ENCODE peak calls at places on chromosomes 11 and 22, in ten cellular contexts. C, U, X, P, G, D, H, O, Y and I are unnamed samples. For H3K4me1 and H3K36me3, the result is how much of the 10 kb centered on the place peaks cover.

GRCh38 chr22:44362249-44363040 is 49.7 kb upstream of the SHISAL1 start:
- DNase-seq in H (peak), G (no peak), X (peak), P (no peak), Y (no peak), O (peak), D (peak), C (no peak), U (peak), I (no peak)

GRCh38 chr11:63510360-63511130 is 4.7 kb downstream of the LGALS12 start:
- DNase-seq in U (peak), G (no peak), D (peak), C (no peak), H (no peak), X (no peak), O (peak), P (no peak), Y (peak), I (no peak)

GRCh38 chr11:120106354-120106753 is 31.6 kb downstream of the TRIM29 start:
- DNase-seq in G (no peak), D (no peak), O (no peak), P (no peak), C (no peak), X (no peak), Y (no peak), U (no peak), H (no peak), I (no peak)

GRCh38 chr11:45736424-45736823 is 68.5 kb upstream of the SLC35C1 start:
- DNase-seq in U (peak), C (peak), G (no peak), H (no peak), Y (peak), P (no peak), X (peak), D (no peak), O (no peak), I (peak)

GRCh38 chr11:95256204-95256819 is 25.3 kb upstream of the SESN3 start:
- DNase-seq in H (no peak), O (no peak), U (no peak), D (no peak), X (no peak), C (no peak), G (no peak), Y (no peak), P (no peak), I (no peak)

GRCh38 chr22:35641494-35642120 is 6.6 kb upstream of the APOL6 start:
- DNase-seq in P (no peak), D (no peak), C (no peak), H (peak), G (no peak), X (no peak), U (no peak), O (no peak), Y (no peak), I (no peak)

GRCh38 chr11:95337175-95337957 is 106.4 kb upstream of the SESN3 start:
- DNase-seq in Y (peak), G (peak), P (no peak), X (no peak), D (peak), C (no peak), O (peak), H (peak), U (peak), I (peak)

GRCh38 chr11:134223066-134223465 is 701 bp downstream of the NCAPD3 start:
- DNase-seq in G (no peak), D (no peak), H (peak), P (no peak), Y (no peak), U (no peak), O (no peak), C (no peak), X (peak), I (no peak)

GRCh38 chr11:72814139-72814830 is at the start of gene ATG16L2:
- DNase-seq in H (peak), D (peak), P (peak), G (peak), Y (peak), O (peak), U (peak), X (peak), C (peak), I (peak)

GRCh38 chr11:69383372-69383771 is 89.4 kb downstream of the MYEOV start:
- DNase-seq in X (no peak), D (peak), C (no peak), Y (no peak), U (no peak), P (peak), H (peak), G (no peak), O (no peak), I (no peak)

GRCh38 chr11:22733433-22733832 is 67.0 kb downstream of the GAS2 start:
- DNase-seq in O (no peak), U (no peak), G (no peak), X (no peak), D (no peak), C (no peak), H (no peak), Y (no peak), P (no peak), I (no peak)

GRCh38 chr11:114008331-114008730 is 33.4 kb downstream of the HTR3A start:
- DNase-seq in Y (no peak), U (no peak), X (no peak), D (no peak), C (no peak), O (no peak), G (no peak), H (peak), P (no peak), I (no peak)

GRCh38 chr22:41968601-41969000 is 642 bp upstream of the SEPTIN3 start:
- DNase-seq in X (no peak), C (peak), O (no peak), P (peak), Y (no peak), D (no peak), U (no peak), H (no peak), G (no peak), I (no peak)

GRCh38 chr11:22785251-22785650 is 44.4 kb downstream of the SVIP start:
- DNase-seq in O (no peak), D (no peak), P (no peak), U (no peak), H (no peak), G (no peak), X (peak), Y (no peak), C (no peak), I (no peak)

GRCh38 chr11:134513585-134514120 is 101.6 kb upstream of the B3GAT1 start:
- DNase-seq in X (no peak), U (no peak), G (no peak), P (no peak), O (peak), D (peak), C (no peak), H (no peak), Y (no peak), I (no peak)

GRCh38 chr11:8722156-8722555 is 39.6 kb downstream of the RPL27A start:
- DNase-seq in G (no peak), D (no peak), Y (no peak), C (peak), P (no peak), U (no peak), O (no peak), X (no peak), H (no peak), I (no peak)

GRCh38 chr11:130561441-130561881 is 113.0 kb downstream of the ADAMTS15 start:
- DNase-seq in P (no peak), G (no peak), X (peak), Y (no peak), O (no peak), D (no peak), U (no peak), C (no peak), H (no peak), I (no peak)

DNA sequence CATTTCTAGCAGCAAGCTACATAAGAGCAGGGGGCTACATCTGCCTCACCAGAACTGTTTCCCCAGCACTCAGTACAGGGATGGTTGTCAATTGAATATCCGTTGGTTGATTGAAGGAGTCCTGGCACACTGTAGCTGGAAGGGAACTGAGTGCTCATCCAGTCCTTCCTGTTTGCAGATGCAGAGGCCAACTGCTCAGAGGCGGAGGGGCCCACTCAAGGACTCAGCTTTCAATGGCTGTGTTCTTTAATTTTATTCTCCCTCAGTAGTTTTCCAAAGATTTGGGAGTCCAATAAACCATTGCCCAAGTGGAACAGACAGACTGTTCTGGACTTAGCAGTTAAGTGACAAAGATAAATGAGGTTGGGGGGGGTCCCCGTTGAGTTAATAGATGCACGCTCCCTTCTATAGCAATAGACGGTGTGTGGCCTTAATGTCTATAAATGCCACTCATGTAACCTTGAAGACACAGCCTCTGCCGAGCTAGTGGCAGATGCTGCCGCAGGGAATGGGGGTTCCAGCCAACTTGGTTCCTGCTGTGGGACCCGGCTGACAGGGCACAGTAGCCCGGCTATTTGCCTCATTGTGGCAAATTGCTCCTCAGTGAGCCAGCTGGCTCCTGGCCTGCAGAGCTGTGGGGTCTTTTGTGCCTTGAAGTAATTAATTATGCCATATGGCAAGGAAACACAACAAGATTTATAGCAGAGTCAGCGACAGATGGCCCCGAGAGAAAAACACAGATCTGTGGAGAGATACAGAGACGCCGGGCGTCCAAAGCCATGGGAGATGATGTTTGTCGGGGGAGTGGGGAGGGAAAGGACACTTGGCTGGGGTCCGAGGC is 71.3 kb upstream of the GRK3 start:
- DNase-seq in G (no peak), O (no peak), C (no peak), Y (peak), D (no peak), U (no peak), X (no peak), H (no peak), P (peak), I (no peak)
- H3K4me1 ChIP-seq in G (under half), O (under half), C (under half), Y (under half), D (under half), U (under half), X (under half), H (under half), P (under half), I (under half)

GRCh38 chr11:76238551-76238950 is 32.2 kb upstream of the WNT11 start:
- DNase-seq in D (no peak), O (no peak), G (no peak), C (no peak), H (no peak), X (no peak), U (peak), Y (no peak), P (no peak), I (no peak)

GRCh38 chr11:76237914-76238313 is 31.6 kb upstream of the WNT11 start:
- DNase-seq in Y (no peak), D (no peak), X (peak), O (no peak), G (no peak), U (no peak), P (peak), C (peak), H (no peak), I (no peak)

GRCh38 chr11:76240666-76241065 is 34.4 kb upstream of the WNT11 start:
- DNase-seq in O (peak), C (no peak), D (no peak), H (peak), U (peak), P (no peak), Y (no peak), G (no peak), X (no peak), I (no peak)

GRCh38 chr11:76240143-76240505 is 33.8 kb upstream of the WNT11 start:
- DNase-seq in U (no peak), C (no peak), P (no peak), Y (no peak), O (peak), D (no peak), G (no peak), H (peak), X (no peak), I (no peak)

DNA sequence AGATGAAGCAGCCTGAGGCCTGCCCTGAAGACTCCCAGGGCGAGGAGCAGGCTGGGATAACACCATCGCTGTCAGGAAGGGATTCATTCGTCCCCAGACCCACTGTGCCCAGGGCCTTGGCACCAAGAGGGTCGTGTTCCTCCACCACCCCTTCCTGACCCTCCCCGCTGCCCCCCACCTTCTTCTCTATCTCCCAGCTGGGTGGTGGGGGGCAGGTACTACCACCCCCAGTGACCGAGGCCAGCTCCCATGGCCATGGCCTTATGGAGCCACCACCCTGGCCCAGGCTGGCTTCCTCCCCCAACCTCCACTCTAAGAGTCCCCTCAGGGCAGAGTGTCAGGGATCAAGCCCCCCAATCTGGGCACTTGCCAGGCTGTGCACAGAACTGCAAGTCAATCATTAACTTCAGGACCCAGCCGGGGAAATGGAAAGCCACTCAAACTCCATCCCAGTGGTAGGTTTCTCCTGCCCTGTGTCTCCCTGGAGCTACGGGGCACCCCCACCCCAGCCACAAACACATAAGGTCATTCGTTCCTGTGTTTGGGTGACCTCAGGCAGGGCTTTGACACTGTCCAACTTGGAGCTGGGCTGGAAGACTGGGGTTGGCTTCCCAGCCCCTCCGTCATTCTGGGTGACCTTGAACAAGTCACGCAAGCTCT is 33.3 kb upstream of the WNT11 start:
- DNase-seq in C (peak), H (peak), D (no peak), Y (no peak), G (no peak), P (no peak), X (no peak), O (peak), U (peak), I (no peak)
- H3K36me3 ChIP-seq in C (under half), H (under half), D (under half), Y (under half), G (under half), P (under half), X (under half), O (under half), U (under half), I (under half)

DNA sequence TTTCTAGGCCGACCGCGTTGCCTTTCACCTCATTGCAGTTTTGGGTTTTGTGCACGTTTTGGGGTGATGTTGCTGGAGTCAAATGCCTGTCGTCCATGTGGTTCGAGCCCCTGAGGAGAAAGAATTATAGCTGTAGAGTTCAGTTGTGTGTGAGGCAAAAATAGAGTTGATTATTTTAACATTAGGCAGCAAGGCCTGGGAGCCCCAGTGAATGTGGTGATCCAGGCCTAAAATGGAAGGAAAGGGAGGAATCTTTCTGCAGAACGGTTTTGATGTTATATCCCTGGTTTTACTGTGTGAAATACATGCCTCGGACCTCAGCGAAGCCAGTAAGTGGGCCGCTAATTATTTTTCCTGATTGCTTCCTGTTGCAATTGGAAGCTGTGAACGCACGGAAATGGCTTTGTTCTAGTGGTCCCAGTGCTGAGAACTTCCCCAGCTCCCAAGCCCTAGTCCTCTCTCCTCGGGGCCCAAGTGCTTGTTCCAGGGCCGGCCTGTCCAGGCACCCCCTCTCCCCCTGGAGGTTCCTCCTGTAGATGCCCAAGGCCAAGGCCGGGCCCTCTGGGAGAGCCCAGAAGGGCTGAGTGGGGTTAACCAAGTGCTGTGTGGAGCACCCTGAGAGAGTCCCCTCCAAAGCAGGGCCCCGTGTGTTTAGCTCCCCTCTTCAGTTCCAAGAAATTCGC is 2.0 kb downstream of the LRP5 start:
- DNase-seq in X (no peak), C (no peak), O (no peak), U (no peak), P (peak), G (no peak), D (peak), H (no peak), Y (no peak), I (no peak)
- H3K4me3 ChIP-seq in X (peak), C (peak), O (peak), U (peak), P (peak), G (no peak), D (peak), H (no peak), Y (no peak), I (peak)

GRCh38 chr22:22376352-22376706 is 131.7 kb downstream of the VPREB1 start:
- DNase-seq in Y (no peak), P (no peak), H (no peak), G (no peak), U (no peak), O (no peak), C (no peak), D (no peak), X (no peak), I (no peak)

GRCh38 chr22:22374579-22374978 is 130.0 kb downstream of the VPREB1 start:
- DNase-seq in O (no peak), X (no peak), D (no peak), P (no peak), U (no peak), G (no peak), C (no peak), H (no peak), Y (no peak), I (no peak)

GRCh38 chr22:22377335-22377734 is 131.2 kb downstream of the ZNF280B start:
- DNase-seq in Y (no peak), C (no peak), P (no peak), X (no peak), H (no peak), D (no peak), O (no peak), G (no peak), U (no peak), I (no peak)

GRCh38 chr22:22374163-22374562 is 129.6 kb downstream of the VPREB1 start:
- DNase-seq in D (no peak), P (no peak), H (no peak), C (no peak), O (no peak), Y (no peak), G (no peak), U (no peak), X (no peak), I (no peak)

DNA sequence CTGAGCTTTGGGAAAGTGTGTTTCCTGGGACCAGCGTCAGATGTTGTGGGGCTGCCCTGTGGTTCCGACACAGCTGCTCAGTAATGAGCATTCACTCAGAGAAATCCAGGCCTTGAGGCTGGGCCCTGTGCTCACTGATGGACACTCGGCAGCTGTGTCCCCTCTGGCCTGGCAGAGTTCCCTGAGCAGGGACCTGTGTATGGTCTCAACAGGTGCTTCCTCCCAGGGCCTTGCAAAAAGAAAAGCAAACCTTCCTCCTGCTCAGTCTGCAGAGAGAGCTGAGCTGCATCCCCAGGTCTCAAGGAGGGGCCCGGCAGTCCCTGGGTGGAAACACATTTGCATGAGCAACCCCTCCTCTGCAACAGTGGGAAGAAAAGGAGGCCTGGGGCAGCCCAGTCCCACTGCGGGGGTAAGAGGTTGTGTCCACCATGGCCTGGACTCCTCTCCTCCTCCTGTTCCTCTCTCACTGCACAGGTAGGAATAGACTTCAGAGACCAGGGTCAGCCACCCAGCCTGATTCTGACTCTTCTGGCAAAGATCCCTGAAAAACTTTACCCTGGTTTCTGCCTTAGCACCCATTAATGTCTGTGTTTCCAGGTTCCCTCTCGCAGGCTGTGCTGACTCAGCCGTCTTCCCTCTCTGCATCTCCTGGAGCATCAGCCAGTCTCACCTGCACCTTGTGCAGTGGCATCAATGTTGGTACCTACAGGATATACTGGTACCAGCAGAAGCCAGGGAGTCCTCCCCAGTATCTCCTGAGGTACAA is 131.2 kb downstream of the VPREB1 start:
- DNase-seq in D (no peak), U (no peak), P (no peak), C (no peak), O (no peak), X (no peak), Y (peak), G (no peak), H (no peak), I (no peak)
- H3K4me1 ChIP-seq in D (under half), U (under half), P (under half), C (under half), O (under half), X (under half), Y (under half), G (under half), H (under half), I (under half)

DNA sequence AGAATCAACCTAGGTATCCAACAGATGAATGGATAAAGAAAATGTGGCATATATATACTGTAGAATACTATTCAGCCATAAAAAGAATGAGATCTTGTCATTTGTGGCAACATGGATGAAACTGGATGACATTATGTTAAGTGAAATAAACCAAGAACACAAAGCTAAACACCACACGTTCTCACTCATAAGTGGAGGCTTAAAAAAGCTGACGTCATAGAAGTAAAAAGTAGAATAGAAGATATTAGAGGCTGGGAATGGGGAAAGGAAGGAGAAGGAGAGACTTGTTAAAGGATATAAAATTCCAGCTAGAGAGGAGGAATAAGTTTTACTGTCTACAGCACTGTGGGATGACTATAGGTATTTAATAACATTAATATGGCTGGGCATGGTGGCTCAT is 12.9 kb downstream of the EXPH5 start:
- DNase-seq in X (no peak), O (no peak), G (no peak), C (no peak), P (no peak), H (no peak), Y (no peak), D (no peak), U (no peak), I (no peak)
- H3K36me3 ChIP-seq in X (under half), O (under half), G (under half), C (under half), P (under half), H (under half), Y (under half), D (under half), U (under half), I (under half)